ENCODE peak calls at places on chromosomes 4 and X, in five cellular contexts. Q, K, R, D and L are unnamed samples.

GRCh38 chrX:30183554-30183953 is 31.8 kb upstream of the MAGEB2 start:
- DNase-seq in Q (no peak), K (no peak), R (no peak), D (no peak), L (no peak)

GRCh38 chr4:153065286-153065685 is 129.2 kb downstream of the FHDC1 start:
- DNase-seq in Q (no peak), K (no peak), R (no peak), D (no peak), L (no peak)

GRCh38 chr4:141807073-141807472 is 170.7 kb downstream of the IL15 start:
- DNase-seq in Q (peak), K (no peak), R (no peak), D (peak), L (peak)

GRCh38 chrX:13598877-13599276 is 29.5 kb downstream of the EGFL6 start:
- DNase-seq in Q (no peak), K (no peak), R (no peak), D (peak), L (peak)

GRCh38 chr4:76087007-76087769 is 12.7 kb downstream of the ART3 start:
- DNase-seq in Q (peak), K (peak), R (no peak), D (peak), L (peak)

GRCh38 chr4:6916587-6917444 is 7.2 kb downstream of the TBC1D14 start:
- DNase-seq in Q (no peak), K (no peak), R (no peak), D (peak), L (peak)

GRCh38 chr4:169968999-169969398 is 57.2 kb downstream of the MFAP3L start:
- DNase-seq in Q (peak), K (no peak), R (no peak), D (peak), L (peak)

GRCh38 chrX:27591938-27592337 is 1.8 kb downstream of the DCAF8L2 start:
- DNase-seq in Q (no peak), K (no peak), R (no peak), D (no peak), L (no peak)

GRCh38 chr4:158193171-158193749 is 17.0 kb upstream of the TMEM144 start:
- DNase-seq in Q (peak), K (peak), R (no peak), D (no peak), L (peak)

GRCh38 chr4:47442980-47443379 is 20.5 kb downstream of the COMMD8 start:
- DNase-seq in Q (no peak), K (no peak), R (no peak), D (no peak), L (no peak)

GRCh38 chr4:13547563-13548041 is 3.3 kb upstream of the NKX3-2 start:
- DNase-seq in Q (no peak), K (no peak), R (peak), D (no peak), L (no peak)

GRCh38 chr4:110503588-110504435 is 27.9 kb downstream of the ENPEP start:
- DNase-seq in Q (peak), K (no peak), R (no peak), D (no peak), L (peak)

GRCh38 chrX:40153335-40154221 is 55.8 kb upstream of the BCOR start:
- DNase-seq in Q (no peak), K (no peak), R (peak), D (no peak), L (no peak)

GRCh38 chr4:138616775-138617174 is 374.6 kb upstream of the SLC7A11 start:
- DNase-seq in Q (no peak), K (no peak), R (no peak), D (no peak), L (peak)

GRCh38 chrX:16978193-16978984 is 31.9 kb downstream of the REPS2 start:
- DNase-seq in Q (no peak), K (no peak), R (no peak), D (no peak), L (peak)

GRCh38 chrX:26100421-26100920 is 37.7 kb upstream of the MAGEB18 start:
- DNase-seq in Q (no peak), K (no peak), R (no peak), D (no peak), L (no peak)

GRCh38 chrX:53281321-53281822 is at the start of gene IQSEC2:
- DNase-seq in Q (peak), K (no peak), R (no peak), D (peak), L (peak)

GRCh38 chrX:135522132-135522530 is 1.7 kb downstream of the INTS6L start:
- DNase-seq in Q (no peak), K (no peak), R (no peak), D (no peak), L (no peak)

GRCh38 chr4:1348014-1348513 is 1.1 kb downstream of the UVSSA start:
- DNase-seq in Q (no peak), K (no peak), R (no peak), D (no peak), L (no peak)

GRCh38 chr4:123671633-123672404 is 275.2 kb downstream of the SPRY1 start:
- DNase-seq in Q (no peak), K (no peak), R (no peak), D (no peak), L (no peak)

GRCh38 chr4:158996669-158997074 is 106.2 kb upstream of the RAPGEF2 start:
- DNase-seq in Q (peak), K (no peak), R (no peak), D (peak), L (peak)

GRCh38 chrX:120120223-120120622 is 4.5 kb upstream of the RHOXF1 start:
- DNase-seq in Q (no peak), K (no peak), R (no peak), D (no peak), L (peak)

GRCh38 chrX:9355739-9356138 is 109.1 kb upstream of the TBL1X start:
- DNase-seq in Q (no peak), K (no peak), R (no peak), D (no peak), L (no peak)

GRCh38 chrX:50456712-50457484 is 13.7 kb downstream of the DGKK start:
- DNase-seq in Q (no peak), K (no peak), R (no peak), D (no peak), L (no peak)

GRCh38 chr4:4625488-4625887 is 83.6 kb upstream of the STX18 start:
- DNase-seq in Q (peak), K (no peak), R (no peak), D (no peak), L (peak)

GRCh38 chrX:40170830-40171512 is 73.2 kb upstream of the BCOR start:
- DNase-seq in Q (no peak), K (no peak), R (peak), D (no peak), L (no peak)

GRCh38 chr4:76535603-76536380 is 100.8 kb downstream of the SHROOM3 start:
- DNase-seq in Q (peak), K (no peak), R (no peak), D (peak), L (no peak)

GRCh38 chr4:88458091-88458740 is 1.3 kb downstream of the HERC5 start:
- DNase-seq in Q (peak), K (no peak), R (no peak), D (no peak), L (no peak)

GRCh38 chr4:123600426-123600825 is 203.8 kb downstream of the SPRY1 start:
- DNase-seq in Q (no peak), K (no peak), R (no peak), D (no peak), L (no peak)

GRCh38 chrX:17689971-17690409 is 47.3 kb upstream of the SCML1 start:
- DNase-seq in Q (peak), K (peak), R (peak), D (peak), L (peak)

GRCh38 chr4:1205641-1206298 is 33.4 kb upstream of the SPON2 start:
- DNase-seq in Q (no peak), K (no peak), R (no peak), D (no peak), L (no peak)

GRCh38 chrX:37455381-37455780 is 106.2 kb downstream of the PRRG1 start:
- DNase-seq in Q (no peak), K (no peak), R (no peak), D (peak), L (no peak)

GRCh38 chr4:158459085-158459820 is 62.4 kb upstream of the RXFP1 start:
- DNase-seq in Q (no peak), K (no peak), R (no peak), D (peak), L (peak)

GRCh38 chr4:142984871-142985585 is 138.9 kb upstream of the INPP4B start:
- DNase-seq in Q (peak), K (no peak), R (no peak), D (peak), L (peak)

GRCh38 chrX:139720136-139720535 is 12.2 kb upstream of the MCF2 start:
- DNase-seq in Q (peak), K (peak), R (no peak), D (peak), L (peak)

GRCh38 chr4:94757192-94758140 is at the start of gene BMPR1B:
- DNase-seq in Q (peak), K (peak), R (no peak), D (peak), L (peak)

GRCh38 chrX:2520539-2520938 is 19.8 kb upstream of the DHRSX start:
- DNase-seq in Q (no peak), K (no peak), R (no peak), D (no peak), L (no peak)

GRCh38 chrX:118729043-118729652 is 1.7 kb downstream of the IL13RA1 start:
- DNase-seq in Q (no peak), K (no peak), R (no peak), D (no peak), L (no peak)
- H3K4me3 ChIP-seq in Q (no peak), K (no peak), R (no peak), D (no peak), L (no peak)

GRCh38 chrX:124347242-124347641 is 879 bp downstream of the SH2D1A start:
- DNase-seq in Q (no peak), K (no peak), R (no peak), D (peak), L (no peak)

GRCh38 chrX:124346064-124346876 is at the start of gene SH2D1A:
- DNase-seq in Q (no peak), K (no peak), R (peak), D (no peak), L (no peak)

GRCh38 chrX:124349054-124349453 is 2.7 kb downstream of the SH2D1A start:
- DNase-seq in Q (no peak), K (no peak), R (no peak), D (no peak), L (no peak)

GRCh38 chrX:124348152-124348551 is 1.8 kb downstream of the SH2D1A start:
- DNase-seq in Q (no peak), K (no peak), R (no peak), D (peak), L (no peak)

GRCh38 chrX:124346877-124347241 is 496 bp downstream of the SH2D1A start:
- DNase-seq in Q (no peak), K (no peak), R (no peak), D (no peak), L (no peak)
- H3K4me3 ChIP-seq in Q (no peak), K (no peak), R (peak), D (no peak), L (no peak)

DNA sequence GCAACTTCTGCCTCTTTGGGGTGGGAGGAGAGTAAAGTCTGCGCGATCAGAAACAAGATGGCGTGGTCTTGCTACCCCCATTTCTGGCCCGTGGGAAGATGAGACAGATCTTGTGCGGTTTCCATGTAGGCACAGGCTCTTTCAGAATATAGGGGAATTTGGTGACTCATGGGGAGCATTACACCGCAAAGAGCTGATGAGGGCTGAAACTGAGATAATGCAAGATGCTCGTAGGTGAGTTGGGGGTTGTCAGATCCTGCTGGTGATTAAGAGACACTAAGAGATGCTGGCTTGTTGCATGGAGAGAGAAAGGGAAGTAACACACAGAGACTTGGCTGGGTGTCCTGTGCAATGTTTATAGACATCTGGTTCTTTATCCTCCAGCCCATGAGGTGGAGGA is 1.5 kb downstream of the EVC start:
- DNase-seq in Q (peak), K (no peak), R (no peak), D (peak), L (peak)
- H3K4me3 ChIP-seq in Q (peak), K (no peak), R (no peak), D (peak), L (peak)

DNA sequence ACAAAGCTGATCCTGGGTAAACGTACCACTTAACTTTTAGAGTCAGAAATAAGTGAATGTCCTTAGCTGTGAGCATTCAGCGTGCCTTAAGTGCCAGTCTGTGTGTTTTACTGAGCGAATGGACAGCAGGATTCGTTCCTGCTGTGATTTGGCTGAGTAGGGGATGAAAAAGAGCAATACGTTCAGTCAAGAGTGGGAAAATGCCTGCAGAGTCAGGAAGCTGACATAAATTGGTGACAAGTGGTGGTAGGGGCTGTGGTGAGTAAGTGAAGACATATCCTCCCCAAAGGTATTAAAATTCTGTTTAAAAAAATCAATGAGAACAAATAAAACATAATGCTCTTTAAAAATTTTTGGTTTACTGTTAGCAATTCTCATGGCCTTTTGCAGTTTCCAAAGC is 56.6 kb upstream of the TNIP3 start:
- DNase-seq in Q (no peak), K (no peak), R (no peak), D (no peak), L (no peak)
- H3K4me3 ChIP-seq in Q (no peak), K (no peak), R (no peak), D (no peak), L (no peak)

GRCh38 chr4:68129793-68130192 is at the start of gene TMPRSS11F:
- DNase-seq in Q (no peak), K (no peak), R (no peak), D (peak), L (no peak)
- H3K4me3 ChIP-seq in Q (no peak), K (no peak), R (no peak), D (no peak), L (no peak)

DNA sequence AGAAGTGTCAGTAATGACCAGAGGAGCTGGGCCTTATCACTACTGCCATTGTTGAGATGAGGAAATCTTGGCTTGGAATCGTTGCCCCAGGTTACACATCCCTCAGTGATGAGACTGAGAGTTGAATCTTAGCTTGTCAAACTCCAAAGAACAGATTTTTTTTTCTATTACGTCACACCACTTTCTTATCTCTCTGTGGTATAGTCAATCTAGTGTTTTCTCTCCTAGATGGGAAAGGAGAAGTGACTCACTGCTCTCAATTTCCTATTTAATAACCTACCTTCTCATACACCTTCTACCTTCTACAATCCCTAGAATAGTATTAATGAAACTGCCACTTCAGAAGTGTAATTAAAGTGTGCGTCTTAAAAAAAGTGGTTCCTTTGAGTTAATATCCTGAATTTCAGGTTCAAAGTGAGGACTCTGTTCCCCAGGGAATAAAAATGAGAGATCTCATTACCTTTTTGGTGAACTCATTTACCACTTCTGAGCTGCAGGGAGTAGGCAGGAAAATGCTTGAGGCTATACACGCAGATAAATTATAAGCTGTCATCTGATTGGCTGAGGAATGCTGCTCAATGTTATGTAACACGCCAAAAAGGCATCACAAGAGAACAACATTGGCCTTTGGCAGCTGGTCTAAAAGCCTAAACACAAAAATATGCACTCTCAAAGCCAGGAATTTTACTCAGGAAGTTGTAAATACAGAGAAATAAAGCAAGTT is 59.3 kb downstream of the MAD2L1 start:
- DNase-seq in Q (peak), K (no peak), R (no peak), D (peak), L (peak)
- H3K4me3 ChIP-seq in Q (no peak), K (no peak), R (no peak), D (no peak), L (no peak)

GRCh38 chr4:98516441-98517323 is 141.7 kb downstream of the TSPAN5 start:
- DNase-seq in Q (no peak), K (no peak), R (no peak), D (no peak), L (peak)
- H3K4me3 ChIP-seq in Q (no peak), K (no peak), R (no peak), D (no peak), L (no peak)

GRCh38 chrX:153052534-153052933 is 3.7 kb upstream of the PNMA3 start:
- DNase-seq in Q (no peak), K (no peak), R (no peak), D (no peak), L (no peak)
- H3K4me3 ChIP-seq in Q (no peak), K (no peak), R (no peak), D (no peak), L (no peak)

DNA sequence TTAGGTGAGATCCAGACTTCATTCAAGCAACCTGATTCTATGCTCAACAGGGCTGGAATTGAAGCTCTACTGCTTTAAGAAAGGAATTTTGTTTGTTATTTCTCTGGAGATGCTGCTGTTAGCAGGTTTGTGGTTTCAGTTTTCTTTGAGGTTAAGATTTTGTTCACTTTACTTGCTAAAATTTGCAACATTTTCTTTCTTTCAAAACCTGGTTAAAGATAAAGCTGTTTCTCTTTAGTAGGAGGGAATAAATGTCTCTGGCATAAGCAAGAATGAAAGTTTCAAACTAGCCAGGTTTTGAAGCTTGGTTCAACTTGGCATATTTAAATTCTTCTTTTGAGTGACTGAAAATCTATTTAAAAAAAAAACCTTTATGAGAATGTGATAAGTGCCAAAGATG is 660.6 kb upstream of the NR3C2 start:
- DNase-seq in Q (no peak), K (no peak), R (no peak), D (no peak), L (no peak)
- H3K4me3 ChIP-seq in Q (no peak), K (no peak), R (no peak), D (no peak), L (no peak)

DNA sequence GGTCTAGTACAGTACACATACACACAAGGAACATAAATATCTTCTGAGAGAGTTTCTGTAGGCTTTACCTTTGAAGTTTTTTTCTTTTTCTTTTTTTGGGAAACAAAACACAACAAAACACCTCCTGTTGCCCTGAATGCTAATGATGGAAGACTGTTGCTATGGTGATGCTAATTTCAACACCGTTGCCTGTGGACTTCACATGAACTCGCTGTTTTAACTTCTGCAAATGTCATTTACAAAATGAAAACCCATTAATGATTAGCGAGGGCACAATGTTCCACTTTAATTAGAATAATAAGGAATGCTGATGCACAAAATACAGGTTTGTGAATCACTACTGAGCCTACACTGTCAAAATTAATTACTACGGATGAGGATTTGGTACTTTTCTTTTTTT is 227.0 kb upstream of the FTHL17 start:
- DNase-seq in Q (no peak), K (no peak), R (no peak), D (no peak), L (no peak)
- H3K4me3 ChIP-seq in Q (no peak), K (no peak), R (no peak), D (no peak), L (no peak)